ENCODE peak calls at places on chromosomes 5 and 9, in four cellular contexts. P is NCI-H1105 treated with DMSO at 0.1 percent for 48 hours; Y is naive thymus-derived CD8-positive, alpha-beta T cell; F is activated T-cell treated with anti-CD3 and anti-CD28 coated beads for 1 hour. N is an unnamed sample.

GRCh38 chr5:163908253-163908652 is 402.8 kb downstream of the MAT2B start:
- DNase-seq in Y (no peak), F (no peak), P (no peak), N (no peak)

GRCh38 chr9:35341585-35341984 is 148.3 kb upstream of the RUSC2 start:
- DNase-seq in Y (no peak), P (no peak), F (no peak), N (no peak)

GRCh38 chr9:3012843-3013242 is 168.9 kb upstream of the PUM3 start:
- DNase-seq in P (no peak), Y (no peak), F (no peak), N (no peak)

GRCh38 chr9:37425298-37425752 is 2.8 kb downstream of the GRHPR start:
- DNase-seq in Y (no peak), P (no peak), F (no peak), N (no peak)

GRCh38 chr9:133122935-133123611 is 2.0 kb upstream of the RALGDS start:
- DNase-seq in P (no peak), F (no peak), Y (no peak), N (no peak)

GRCh38 chr9:121059513-121059912 is 9.4 kb upstream of the C5 start:
- DNase-seq in F (no peak), P (no peak), Y (no peak), N (no peak)

GRCh38 chr5:50595199-50595598 is 71.2 kb upstream of the PARP8 start:
- DNase-seq in P (no peak), Y (no peak), F (no peak), N (no peak)

GRCh38 chr9:78493166-78493742 is 196.3 kb downstream of the PSAT1 start:
- DNase-seq in P (no peak), F (no peak), Y (no peak), N (no peak)

GRCh38 chr9:93896093-93896492 is 59.1 kb downstream of the BARX1 start:
- DNase-seq in P (no peak), F (no peak), Y (no peak), N (peak)

GRCh38 chr5:31719988-31720387 is 81.1 kb downstream of the PDZD2 start:
- DNase-seq in Y (no peak), F (no peak), P (no peak), N (no peak)

GRCh38 chr9:131982102-131982501 is 97.6 kb downstream of the MED27 start:
- DNase-seq in Y (no peak), F (no peak), P (no peak), N (no peak)

GRCh38 chr5:180001742-180002141 is 69.8 kb downstream of the RNF130 start:
- DNase-seq in P (no peak), Y (no peak), F (no peak), N (no peak)

GRCh38 chr9:123500336-123500735 is 144.3 kb downstream of the CRB2 start:
- DNase-seq in F (no peak), Y (no peak), P (no peak), N (no peak)

GRCh38 chr5:151255621-151256286 is 2.8 kb downstream of the GM2A start:
- DNase-seq in F (no peak), P (no peak), Y (no peak), N (no peak)

GRCh38 chr5:6484446-6484845 is 35.8 kb downstream of the UBE2QL1 start:
- DNase-seq in F (no peak), Y (no peak), P (no peak), N (no peak)

GRCh38 chr5:97297063-97297715 is 114.1 kb upstream of the RIOK2 start:
- DNase-seq in Y (no peak), P (peak), F (no peak), N (no peak)

GRCh38 chr9:14362175-14362574 is 48.2 kb upstream of the NFIB start:
- DNase-seq in Y (no peak), F (no peak), P (no peak), N (no peak)

GRCh38 chr9:133707065-133707760 is 30.9 kb downstream of the SARDH start:
- DNase-seq in F (no peak), P (no peak), Y (no peak), N (no peak)

GRCh38 chr9:33239922-33240321 is at the start of gene SPINK4:
- DNase-seq in F (no peak), Y (no peak), P (no peak), N (no peak)

GRCh38 chr5:81856948-81857928 is 106.3 kb upstream of the SSBP2 start:
- DNase-seq in P (peak), Y (no peak), F (no peak), N (no peak)

GRCh38 chr5:43602456-43602817 is 543 bp upstream of the NNT start:
- DNase-seq in F (peak), P (peak), Y (no peak), N (no peak)

GRCh38 chr5:72363146-72363802 is 43.1 kb downstream of the PTCD2 start:
- DNase-seq in Y (no peak), F (no peak), P (no peak), N (no peak)

GRCh38 chr5:145752534-145752933 is 82.6 kb downstream of the PRELID2 start:
- DNase-seq in F (no peak), Y (no peak), P (no peak), N (no peak)

N was measured in mesothelial cell of epicardium.